ENCODE peak calls at places on chromosomes 7 and 10, in five cellular contexts. V is HepG2, Q is HCT116, U is transverse colon, X is heart left ventricle. W is an unnamed sample.
A peak's percentile ranks its signal among the peaks of the same experiment; 100 is the strongest.

GRCh38 chr7:20402297-20403230 is 71.9 kb downstream of the ITGB8 start:
- DNase-seq in V (no peak), Q (no peak), U (no peak), X (no peak), W (no peak)

GRCh38 chr10:23534761-23535160 is 95.9 kb downstream of the OTUD1 start:
- DNase-seq in V (no peak), Q (no peak), U (no peak), X (no peak), W (no peak)

GRCh38 chr7:159034988-159035387 is 109.7 kb downstream of the VIPR2 start:
- DNase-seq in V (no peak), Q (no peak), U (no peak), X (no peak), W (no peak)

GRCh38 chr10:2137549-2138174 is 400.3 kb upstream of the ADARB2 start:
- DNase-seq in V (peak; percentile 8), Q (no peak), U (no peak), X (no peak), W (peak; percentile 5)

GRCh38 chr10:77692782-77693181 is 55.2 kb upstream of the KCNMA1 start:
- DNase-seq in V (no peak), Q (no peak), U (no peak), X (no peak), W (no peak)

GRCh38 chr7:100367676-100368613 is 5.3 kb upstream of the PILRA start:
- DNase-seq in V (no peak), Q (no peak), U (peak; percentile 32), X (peak; percentile 17), W (no peak)

GRCh38 chr7:2936891-2937580 is 92.9 kb upstream of the GNA12 start:
- DNase-seq in V (no peak), Q (no peak), U (no peak), X (no peak), W (no peak)

GRCh38 chr7:117041007-117041406 is 87.7 kb downstream of the ST7 start:
- DNase-seq in V (no peak), Q (no peak), U (no peak), X (no peak), W (no peak)

GRCh38 chr10:9634466-9634865 is 1383.2 kb upstream of the CELF2 start:
- DNase-seq in V (no peak), Q (no peak), U (no peak), X (no peak), W (no peak)

GRCh38 chr10:126058507-126058906 is 162.1 kb downstream of the FANK1 start:
- DNase-seq in V (no peak), Q (no peak), U (no peak), X (no peak), W (no peak)

GRCh38 chr10:102713483-102713813 is 749 bp downstream of the ARL3 start:
- DNase-seq in V (no peak), Q (no peak), U (no peak), X (no peak), W (no peak)

GRCh38 chr7:102433319-102434038 is at the start of gene ORAI2:
- DNase-seq in V (no peak), Q (no peak), U (peak; percentile 84), X (peak; percentile 82), W (peak; percentile 84)

GRCh38 chr7:27863866-27864265 is 123.9 kb downstream of the TAX1BP1 start:
- DNase-seq in V (no peak), Q (no peak), U (no peak), X (no peak), W (no peak)

DNA sequence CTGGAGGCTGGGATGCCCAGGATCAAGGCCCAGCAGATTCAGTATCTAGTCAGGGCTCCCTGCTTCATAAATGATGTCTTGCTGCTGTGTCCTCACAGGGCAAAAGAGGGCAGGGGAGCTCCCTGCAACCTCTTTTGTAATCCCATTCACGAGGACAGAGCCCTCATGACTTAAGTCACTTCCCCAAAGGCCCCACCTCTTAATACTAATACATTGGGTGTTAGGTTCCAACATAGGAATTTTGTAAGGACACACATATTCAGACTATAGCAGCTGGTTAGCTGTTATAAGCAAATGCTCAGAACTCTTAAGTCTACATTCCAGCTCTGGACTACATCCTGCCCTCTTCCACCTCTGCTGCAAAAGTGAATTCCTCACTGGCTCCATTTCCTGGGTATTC is 63.0 kb downstream of the VOPP1 start:
- DNase-seq in V (no peak), Q (no peak), U (no peak), X (no peak), W (no peak)
- TF ChIP-seq POLR2A in V (no peak), Q (no peak), U (no peak), X (no peak), W (no peak)

DNA sequence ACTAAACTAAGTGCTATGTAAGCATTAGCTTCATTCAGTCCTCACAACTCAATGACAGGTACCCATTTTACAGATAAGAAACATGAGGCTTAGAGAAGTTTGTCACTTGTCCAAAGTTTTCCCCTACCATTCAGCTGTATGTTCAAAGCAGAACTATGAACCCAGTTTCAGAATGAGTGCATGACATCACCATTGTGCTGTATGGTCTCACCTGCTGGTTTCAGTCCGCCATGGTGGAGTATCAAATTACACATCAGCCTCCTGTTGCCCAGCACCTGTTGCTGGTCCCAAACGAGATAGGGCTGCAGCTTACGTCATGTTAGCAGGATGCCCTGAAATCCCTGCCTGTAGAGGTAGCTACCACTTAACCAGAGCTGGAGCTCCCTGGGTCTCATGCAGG is 95.0 kb downstream of the DYNC1I1 start:
- DNase-seq in V (no peak), Q (no peak), U (no peak), X (no peak), W (no peak)
- TF ChIP-seq POLR2A in V (no peak), Q (no peak), U (no peak), X (no peak), W (no peak)

GRCh38 chr10:73742454-73742734 is 1.8 kb upstream of the SEC24C start:
- DNase-seq in V (no peak), Q (no peak), U (no peak), X (no peak), W (no peak)
- TF ChIP-seq POLR2A in V (no peak), Q (no peak), U (no peak), X (no peak), W (no peak)

DNA sequence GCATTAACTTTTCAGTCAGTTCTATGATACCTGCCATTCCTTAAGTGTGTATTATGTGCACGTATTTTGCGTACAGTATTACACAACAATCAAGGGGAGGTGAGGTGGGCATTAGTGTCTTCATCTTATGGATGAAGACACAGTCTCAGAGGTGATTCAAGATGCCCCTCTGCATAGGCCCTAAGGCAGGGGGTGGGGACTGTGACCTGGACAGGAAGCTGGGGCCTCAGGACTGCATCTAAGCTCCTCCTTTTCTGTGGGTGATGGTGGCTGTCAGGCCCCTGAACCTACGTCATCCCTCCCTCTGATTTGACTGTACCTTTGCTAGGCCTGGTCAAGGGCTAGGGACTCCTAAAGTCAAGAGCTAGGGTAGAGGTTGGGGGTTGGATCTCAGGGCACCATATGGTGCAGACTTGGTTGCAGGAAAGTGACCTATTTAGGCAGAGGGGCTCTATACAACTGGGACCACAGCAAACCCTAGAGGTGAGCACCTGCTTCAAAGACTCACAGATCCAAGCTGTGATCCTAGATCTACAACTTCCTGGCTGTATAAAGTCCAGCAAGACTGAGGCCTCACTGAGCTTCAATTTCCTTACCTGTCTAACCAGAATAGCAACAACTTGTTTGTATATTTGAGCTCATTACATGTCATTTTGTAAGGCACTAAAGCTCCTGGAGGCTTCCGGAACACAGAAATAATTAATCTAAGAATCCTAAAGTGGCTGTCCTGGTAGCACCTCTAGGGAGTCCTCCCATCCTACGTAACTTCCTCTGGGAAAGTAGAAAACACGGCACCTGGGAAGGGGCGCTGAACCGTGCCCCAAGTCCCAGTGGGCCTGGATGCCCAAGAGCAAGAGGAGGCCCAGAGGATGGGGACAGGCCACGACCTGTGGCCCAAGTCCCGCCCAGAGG is 39.1 kb downstream of the HK1 start:
- DNase-seq in V (no peak), Q (no peak), U (no peak), X (no peak), W (peak; percentile 92)
- TF ChIP-seq POLR2A in V (no peak), Q (no peak), U (no peak), X (no peak), W (peak; percentile 94)

GRCh38 chr10:69451209-69451783 is at the start of gene TSPAN15:
- DNase-seq in V (peak; percentile 68), Q (peak; percentile 75), U (peak; percentile 95), X (peak; percentile 93), W (peak; percentile 37)
- TF ChIP-seq POLR2A in V (no peak), Q (no peak), U (no peak), X (peak; percentile 74), W (no peak)

GRCh38 chr7:105387621-105388372 is 924 bp downstream of the SRPK2 start:
- DNase-seq in V (peak; percentile 28), Q (no peak), U (peak; percentile 63), X (peak; percentile 64), W (peak; percentile 63)

GRCh38 chr7:105391429-105391828 is 2.7 kb upstream of the SRPK2 start:
- DNase-seq in V (no peak), Q (no peak), U (no peak), X (no peak), W (no peak)

GRCh38 chr7:105389090-105389650 is 449 bp upstream of the SRPK2 start:
- DNase-seq in V (peak; percentile 55), Q (peak; percentile 32), U (peak; percentile 48), X (peak; percentile 44), W (no peak)

GRCh38 chr7:105389889-105390288 is 1.2 kb upstream of the SRPK2 start:
- DNase-seq in V (no peak), Q (no peak), U (no peak), X (no peak), W (no peak)

GRCh38 chr7:105388373-105389089 is at the start of gene SRPK2:
- DNase-seq in V (peak; percentile 51), Q (no peak), U (peak; percentile 84), X (peak; percentile 84), W (peak; percentile 69)
- TF ChIP-seq POLR2A in V (no peak), Q (no peak), U (peak; percentile 28), X (peak; percentile 52), W (no peak)

GRCh38 chr10:12348870-12349627 is at the start of gene CAMK1D:
- DNase-seq in V (no peak), Q (no peak), U (peak; percentile 91), X (peak; percentile 78), W (peak; percentile 88)
- TF ChIP-seq POLR2A in V (no peak), Q (no peak), U (peak; percentile 60), X (peak; percentile 38), W (no peak)

GRCh38 chr10:18658301-18658991 is 785 bp upstream of the ARL5B start:
- DNase-seq in V (peak; percentile 57), Q (no peak), U (peak; percentile 19), X (no peak), W (peak; percentile 55)
- TF ChIP-seq POLR2A in V (peak; percentile 67), Q (no peak), U (no peak), X (no peak), W (no peak)

W was measured in erythroblast.